ENCODE peak calls at places on chromosomes 4 and X, in six cellular contexts. W is breast epithelium, G is endothelial cell of umbilical vein, T is ovary, L is uterus, C is Peyer's patch. R is an unnamed sample. For H3K4me1, the result is how much of the 10 kb centered on the place peaks cover.

GRCh38 chrX:108397627-108398392 is 40.4 kb downstream of the COL4A6 start:
- DNase-seq in W (no peak), G (peak), T (no peak), L (no peak), C (no peak), R (no peak)

GRCh38 chr4:1342003-1342402 is 5.0 kb upstream of the UVSSA start:
- DNase-seq in W (no peak), G (peak), T (no peak), L (no peak), C (no peak), R (no peak)

GRCh38 chr4:139595989-139596679 is 40.1 kb upstream of the SETD7 start:
- DNase-seq in W (no peak), G (no peak), T (no peak), L (no peak), C (no peak), R (no peak)

GRCh38 chr4:74932832-74933561 is at the start of gene PARM1:
- DNase-seq in W (peak), G (peak), T (peak), L (peak), C (peak), R (peak)

GRCh38 chr4:142959156-142959555 is 113.1 kb upstream of the INPP4B start:
- DNase-seq in W (no peak), G (no peak), T (no peak), L (no peak), C (no peak), R (no peak)

GRCh38 chr4:101177146-101177545 is 170.2 kb downstream of the PPP3CA start:
- DNase-seq in W (no peak), G (peak), T (no peak), L (no peak), C (no peak), R (no peak)

GRCh38 chr4:163085085-163085484 is 81.6 kb downstream of the NAF1 start:
- DNase-seq in W (no peak), G (no peak), T (no peak), L (no peak), C (no peak), R (no peak)

GRCh38 chrX:69163936-69164741 is 1.1 kb downstream of the PJA1 start:
- DNase-seq in W (no peak), G (peak), T (peak), L (peak), C (peak), R (peak)

GRCh38 chr4:26288308-26288982 is 32.4 kb upstream of the RBPJ start:
- DNase-seq in W (no peak), G (no peak), T (no peak), L (no peak), C (no peak), R (peak)

GRCh38 chr4:17098401-17098800 is 200.0 kb upstream of the LDB2 start:
- DNase-seq in W (no peak), G (no peak), T (no peak), L (no peak), C (no peak), R (no peak)

GRCh38 chrX:120874678-120875557 is 748 bp downstream of the CT47B1 start:
- DNase-seq in W (no peak), G (no peak), T (no peak), L (no peak), C (no peak), R (no peak)

GRCh38 chr4:158121203-158121586 is 51.6 kb downstream of the GASK1B start:
- DNase-seq in W (no peak), G (no peak), T (no peak), L (peak), C (no peak), R (peak)

GRCh38 chr4:130703211-130703920 is 1607.4 kb downstream of the C4orf33 start:
- DNase-seq in W (no peak), G (no peak), T (no peak), L (no peak), C (no peak), R (no peak)

GRCh38 chr4:140777401-140777800 is 21.2 kb upstream of the TBC1D9 start:
- DNase-seq in W (no peak), G (no peak), T (no peak), L (no peak), C (no peak), R (no peak)

GRCh38 chr4:71711985-71712348 is 71.9 kb downstream of the GC start:
- DNase-seq in W (no peak), G (no peak), T (no peak), L (no peak), C (no peak), R (no peak)

GRCh38 chrX:109448539-109448938 is 33.3 kb downstream of the GUCY2F start:
- DNase-seq in W (no peak), G (no peak), T (no peak), L (no peak), C (no peak), R (no peak)

GRCh38 chr4:171875291-171875690 is 62.1 kb downstream of the GALNTL6 start:
- DNase-seq in W (no peak), G (no peak), T (no peak), L (no peak), C (no peak), R (no peak)

GRCh38 chr4:3644849-3645627 is 112.8 kb upstream of the LRPAP1 start:
- DNase-seq in W (no peak), G (no peak), T (no peak), L (peak), C (peak), R (no peak)

GRCh38 chrX:46059316-46059715 is 485.9 kb downstream of the ZNF674 start:
- DNase-seq in W (no peak), G (no peak), T (no peak), L (no peak), C (no peak), R (no peak)

GRCh38 chr4:140726776-140727500 is 29.2 kb downstream of the TBC1D9 start:
- DNase-seq in W (no peak), G (peak), T (no peak), L (no peak), C (no peak), R (no peak)

GRCh38 chrX:446243-446642 is 59.5 kb upstream of the PPP2R3B start:
- DNase-seq in W (no peak), G (no peak), T (no peak), L (no peak), C (no peak), R (no peak)

GRCh38 chr4:145937021-145937861 is 1.4 kb downstream of the ZNF827 start:
- DNase-seq in W (peak), G (peak), T (peak), L (peak), C (peak), R (peak)

GRCh38 chrX:141969706-141970105 is 66.0 kb downstream of the MAGEC1 start:
- DNase-seq in W (no peak), G (no peak), T (no peak), L (no peak), C (no peak), R (no peak)

GRCh38 chrX:31480696-31481095 is 408.9 kb upstream of the FTHL17 start:
- DNase-seq in W (no peak), G (no peak), T (no peak), L (no peak), C (no peak), R (no peak)

GRCh38 chr4:101103381-101104142 is 243.8 kb downstream of the PPP3CA start:
- DNase-seq in W (no peak), G (peak), T (no peak), L (no peak), C (no peak), R (no peak)

GRCh38 chr4:86500527-86500926 is 93.6 kb upstream of the PTPN13 start:
- DNase-seq in W (no peak), G (no peak), T (no peak), L (no peak), C (no peak), R (no peak)

GRCh38 chr4:54155936-54156335 is 56.0 kb downstream of the GSX2 start:
- DNase-seq in W (no peak), G (no peak), T (no peak), L (no peak), C (no peak), R (no peak)
- H3K27ac ChIP-seq in W (no peak), G (no peak), T (no peak), L (no peak), C (no peak), R (no peak)

GRCh38 chrX:13094374-13094773 is 50.0 kb upstream of the FAM9C start:
- DNase-seq in W (no peak), G (peak), T (no peak), L (no peak), C (no peak), R (no peak)
- H3K4me1 ChIP-seq in W (under half), G (under half), T (under half), L (under half), C (under half), R (under half)

GRCh38 chrX:155026727-155027508 is at the start of gene FUNDC2:
- DNase-seq in W (peak), G (peak), T (peak), L (peak), C (peak), R (peak)
- TF ChIP-seq POLR2A in W (no peak), G (no peak), T (peak), L (peak), C (peak), R (no peak)

GRCh38 chr4:184395451-184395917 is 78.9 kb downstream of the IRF2 start:
- DNase-seq in W (no peak), G (no peak), T (no peak), L (no peak), C (no peak), R (no peak)
- H3K27ac ChIP-seq in W (no peak), G (no peak), T (no peak), L (no peak), C (peak), R (peak)